ENCODE peak calls at places on chromosomes 6 and 20, in seven cellular contexts. L, O, E, P, N, U and F are unnamed samples.

GRCh38 chr6:18154507-18155272 is at the start of gene TPMT:
- DNase-seq in L (peak), P (peak), N (no peak), O (peak), U (peak), E (no peak), F (no peak)

GRCh38 chr6:39377530-39377929 is 55.0 kb upstream of the KCNK16 start:
- DNase-seq in L (peak), N (peak), P (peak), O (peak), U (peak), E (peak), F (peak)

GRCh38 chr20:44253528-44253927 is 6.4 kb downstream of the GDAP1L1 start:
- DNase-seq in P (no peak), N (no peak), U (no peak), O (peak), L (no peak), E (no peak), F (no peak)

GRCh38 chr6:90288404-90288803 is 8.2 kb downstream of the BACH2 start:
- DNase-seq in O (no peak), N (peak), L (no peak), U (no peak), E (no peak), P (no peak), F (no peak)

GRCh38 chr20:21517566-21518277 is 3.9 kb upstream of the NKX2-2 start:
- DNase-seq in U (no peak), N (no peak), O (peak), L (no peak), P (no peak), E (no peak), F (no peak)

GRCh38 chr20:555933-556332 is 12.3 kb upstream of the CSNK2A1 start:
- DNase-seq in L (no peak), O (peak), E (peak), P (no peak), U (no peak), N (peak), F (no peak)

GRCh38 chr20:54067606-54068174 is 2.7 kb downstream of the BCAS1 start:
- DNase-seq in E (peak), O (peak), N (peak), P (no peak), L (no peak), U (no peak), F (peak)

GRCh38 chr6:155078331-155078745 is 83.2 kb downstream of the TIAM2 start:
- DNase-seq in E (peak), N (peak), L (no peak), O (no peak), P (no peak), U (peak), F (no peak)

GRCh38 chr6:138248878-138249277 is 30.6 kb upstream of the PBOV1 start:
- DNase-seq in P (no peak), O (peak), N (no peak), U (no peak), E (no peak), L (no peak), F (no peak)

GRCh38 chr6:44556046-44556445 is 168.5 kb downstream of the CDC5L start:
- DNase-seq in L (no peak), U (no peak), P (no peak), N (no peak), E (no peak), O (peak), F (no peak)

GRCh38 chr20:11705512-11705911 is 212.2 kb upstream of the BTBD3 start:
- DNase-seq in N (no peak), L (no peak), P (no peak), O (no peak), E (no peak), U (no peak), F (no peak)